ENCODE peak calls at places on chromosomes 2 and 18, in four cellular contexts. B, T, W and I are unnamed samples.

GRCh38 chr2:12720181-12720580 is 3.4 kb downstream of the TRIB2 start:
- DNase-seq in B (no peak), W (no peak), T (no peak), I (no peak)

GRCh38 chr18:36504928-36505327 is 207.4 kb downstream of the FHOD3 start:
- DNase-seq in B (no peak), W (no peak), T (no peak), I (no peak)

GRCh38 chr2:233423436-233423860 is 69.2 kb downstream of the DGKD start:
- DNase-seq in T (no peak), B (no peak), W (no peak), I (no peak)

GRCh38 chr2:10415048-10415447 is 33.1 kb downstream of the ODC1 start:
- DNase-seq in T (no peak), B (no peak), W (no peak), I (no peak)

GRCh38 chr2:221552282-221552681 is 19.8 kb downstream of the EPHA4 start:
- DNase-seq in W (no peak), B (no peak), T (no peak), I (peak)

GRCh38 chr2:86028763-86029381 is 76.8 kb downstream of the POLR1A start:
- DNase-seq in T (no peak), W (peak), B (no peak), I (no peak)

GRCh38 chr2:36352024-36352398 is 3.6 kb upstream of the CRIM1 start:
- DNase-seq in T (no peak), W (no peak), B (peak), I (no peak)

GRCh38 chr2:233419626-233420431 is 65.5 kb downstream of the DGKD start:
- DNase-seq in T (no peak), B (no peak), W (no peak), I (no peak)

GRCh38 chr2:99861376-99861760 is 281.0 kb downstream of the AFF3 start:
- DNase-seq in B (no peak), W (no peak), T (no peak), I (no peak)

GRCh38 chr2:188512456-188512855 is 220.8 kb downstream of the GULP1 start:
- DNase-seq in W (no peak), B (no peak), T (no peak), I (no peak)

DNA sequence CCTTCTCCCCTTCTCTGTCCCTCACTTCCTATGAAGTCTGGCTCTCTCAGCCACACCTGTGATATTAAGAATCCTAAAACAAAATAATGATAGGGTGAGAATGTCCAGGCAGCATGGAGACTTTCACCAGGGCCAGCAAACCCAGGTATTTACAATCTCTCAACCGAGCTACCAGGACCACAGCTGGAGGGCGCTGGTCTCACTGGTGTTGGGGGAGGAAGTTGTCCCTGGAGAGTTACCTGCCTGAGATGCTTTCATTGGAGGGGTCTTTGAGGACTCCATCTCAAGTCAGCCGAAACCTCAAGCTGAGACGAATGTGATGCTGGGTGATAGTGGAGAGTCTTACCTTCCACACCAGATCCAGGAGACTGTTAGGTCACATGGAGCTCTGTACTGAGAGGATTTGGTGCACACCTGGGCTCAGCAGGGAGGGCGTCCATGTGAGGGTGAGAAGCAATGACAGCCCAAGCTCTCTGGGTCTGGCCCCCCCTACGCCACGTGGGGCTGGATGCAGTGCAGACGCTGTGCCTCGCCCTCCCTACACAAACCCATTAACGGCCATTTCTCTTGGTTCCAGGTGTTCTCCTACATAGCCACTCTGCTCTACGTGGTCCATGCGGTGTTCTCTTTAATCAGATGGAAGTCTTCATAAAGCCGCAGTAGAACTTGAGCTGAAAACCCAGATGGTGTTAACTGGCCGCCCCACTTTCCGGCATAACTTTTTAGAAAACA is 27.5 kb downstream of the MAL start:
- DNase-seq in B (no peak), W (no peak), T (no peak), I (no peak)
- TF ChIP-seq CTCF in B (peak), W (no peak), T (no peak), I (no peak)

DNA sequence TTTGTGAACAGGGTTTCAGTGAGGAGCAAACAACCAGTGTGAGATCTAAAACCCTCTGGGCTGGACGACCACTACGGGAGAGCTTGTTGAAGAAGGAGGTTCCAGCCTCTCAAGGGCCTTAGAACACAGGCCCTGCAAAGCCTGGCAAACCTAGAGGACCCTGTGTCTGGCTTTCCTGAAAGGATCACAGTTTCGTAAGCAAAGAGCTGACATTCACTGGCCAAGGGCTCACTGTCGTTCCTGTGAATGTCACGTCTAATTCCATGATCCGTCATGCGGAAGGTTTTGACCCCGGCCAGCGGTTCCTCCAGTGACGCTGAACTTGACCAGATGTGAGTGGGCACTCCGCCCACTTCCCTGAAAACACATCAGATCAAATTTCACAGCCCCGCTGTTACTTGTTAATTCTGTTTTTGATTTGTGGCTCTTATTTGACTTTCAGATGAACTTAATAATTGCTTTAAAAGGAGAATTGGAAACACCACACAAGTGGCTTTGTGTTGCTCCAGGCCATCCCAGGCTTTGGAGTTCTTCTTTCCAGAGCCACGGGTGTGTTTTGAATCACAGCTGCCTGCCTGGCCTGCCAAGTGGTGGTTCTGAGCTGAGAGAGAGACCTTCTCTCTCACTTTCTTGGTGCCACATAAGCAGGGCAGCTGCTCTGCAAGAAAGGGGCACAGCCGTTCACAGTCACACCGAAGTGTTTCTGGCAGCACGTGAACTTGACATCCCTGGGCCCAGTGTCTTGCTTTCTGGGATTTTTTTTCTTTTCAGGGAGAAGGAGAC is 308.4 kb downstream of the NDUFA10 start:
- DNase-seq in B (peak), T (no peak), W (no peak), I (no peak)
- TF ChIP-seq CTCF in B (no peak), T (no peak), W (no peak), I (no peak)

DNA sequence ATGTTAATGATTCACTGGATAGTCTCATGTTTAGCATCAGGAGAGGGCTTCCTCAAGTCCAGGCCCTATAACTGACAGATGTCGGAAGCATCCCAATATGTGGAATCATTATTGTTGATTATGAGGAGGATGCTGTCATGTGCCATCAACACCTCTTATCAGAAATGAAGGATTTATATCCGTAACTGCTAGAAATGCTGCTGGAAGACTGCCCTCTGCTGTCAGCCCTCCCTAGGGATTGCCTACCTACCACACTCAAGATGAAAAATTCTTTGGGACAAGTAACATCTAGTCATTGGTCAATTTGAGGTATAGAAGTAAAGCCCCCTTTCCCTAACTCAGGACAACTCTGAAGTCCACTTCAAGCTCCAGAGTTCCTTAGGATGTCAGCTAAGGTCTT is 1166.5 kb upstream of the NXPH2 start:
- DNase-seq in B (peak), T (no peak), W (no peak), I (no peak)
- TF ChIP-seq CTCF in B (peak), T (peak), W (no peak), I (no peak)

DNA sequence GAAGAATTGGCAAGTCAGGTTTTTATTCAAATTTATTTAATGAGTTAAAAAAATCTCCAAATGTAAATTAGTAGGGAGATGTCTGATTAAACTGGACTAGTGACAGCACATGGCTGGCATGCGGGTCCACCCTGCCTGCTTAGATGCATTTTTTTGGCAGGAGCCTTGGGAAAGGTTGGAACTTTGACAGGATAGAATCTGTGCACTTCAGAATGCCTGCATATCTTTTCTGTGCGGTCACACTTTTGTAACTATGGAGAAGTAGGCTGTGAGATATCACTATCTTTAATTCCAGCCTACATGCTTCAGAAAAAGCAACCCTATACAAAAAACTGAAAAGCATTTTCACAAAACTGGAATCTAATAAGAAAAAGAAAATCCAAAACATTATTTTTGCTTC is 317.8 kb downstream of the MBD2 start:
- DNase-seq in B (no peak), W (no peak), T (no peak), I (no peak)
- TF ChIP-seq CTCF in B (no peak), W (no peak), T (no peak), I (no peak)

DNA sequence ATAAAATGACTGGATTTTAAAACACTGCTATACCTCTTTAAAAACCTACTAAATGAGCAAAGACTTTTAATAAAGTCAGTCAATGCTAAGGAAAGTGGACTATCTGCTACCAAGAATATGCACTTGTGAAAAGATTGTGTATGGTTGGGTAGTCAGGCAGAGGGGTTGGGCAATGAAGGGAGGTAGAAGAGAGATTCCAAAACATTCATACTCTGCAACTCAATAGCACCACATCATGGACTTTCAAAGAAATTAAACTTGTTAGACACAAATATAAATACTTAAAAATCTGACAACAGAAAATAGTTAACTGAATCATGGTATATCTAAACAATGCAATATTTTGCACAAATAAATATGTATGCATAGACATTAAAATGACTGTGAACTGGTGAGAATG is 139.9 kb upstream of the MAPRE2 start:
- DNase-seq in W (no peak), T (peak), B (no peak), I (no peak)
- TF ChIP-seq CTCF in W (peak), T (no peak), B (no peak), I (no peak)

GRCh38 chr2:120456867-120457266 is 110.9 kb downstream of the INHBB start:
- DNase-seq in W (no peak), B (peak), T (no peak), I (no peak)
- TF ChIP-seq CTCF in W (no peak), B (peak), T (no peak), I (no peak)

DNA sequence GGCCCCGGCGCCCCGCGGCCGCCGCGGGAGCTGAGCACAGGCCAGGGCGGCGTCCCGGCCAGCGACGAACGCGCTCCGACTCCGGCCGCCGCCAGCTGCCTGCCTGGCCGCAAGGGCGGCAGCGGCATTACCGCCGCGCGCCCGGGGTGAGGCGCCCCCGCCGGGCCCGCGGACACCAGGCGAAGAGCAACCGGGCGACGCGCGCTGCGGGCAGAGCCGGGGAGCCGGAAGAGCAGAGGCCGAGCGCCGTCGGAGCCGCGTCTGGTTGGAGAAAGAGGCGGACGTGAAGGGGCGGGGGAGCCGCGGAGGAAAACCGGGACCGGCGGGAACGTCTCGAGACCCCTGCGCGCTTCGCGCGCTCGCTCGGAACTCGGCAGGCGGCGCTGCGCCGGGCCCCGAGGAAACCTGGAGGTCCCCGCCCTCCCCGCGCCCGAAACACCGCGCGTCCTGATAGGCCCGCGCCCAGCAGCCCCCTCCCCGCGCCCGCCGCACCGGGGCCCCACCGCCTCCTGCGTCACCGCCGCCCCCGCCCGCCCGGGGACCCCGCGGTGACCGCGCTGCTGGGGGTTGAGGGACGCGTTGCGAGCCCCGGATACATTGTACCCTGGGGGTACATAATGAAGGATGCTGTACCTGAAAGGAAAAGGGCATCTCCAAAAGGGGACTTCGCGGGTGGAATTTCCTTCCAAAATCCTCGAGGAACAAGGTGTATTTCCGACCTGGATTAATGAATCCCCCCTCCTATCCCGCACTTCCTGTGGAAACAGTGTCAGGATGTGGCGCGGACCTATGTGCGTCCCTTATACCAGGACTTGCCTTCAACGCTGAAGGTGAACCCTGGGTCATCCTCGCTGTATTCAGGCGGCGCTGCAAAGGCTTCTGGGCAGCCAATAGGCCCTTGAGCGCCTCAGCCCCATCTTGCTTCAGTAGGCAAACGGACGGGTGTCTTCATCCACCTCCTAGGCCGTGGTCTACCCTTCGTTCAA is 1.0 kb upstream of the B4GALT6 start:
- DNase-seq in T (peak), B (peak), W (no peak), I (peak)
- TF ChIP-seq CTCF in T (peak), B (peak), W (peak), I (no peak)

GRCh38 chr2:6342273-6342920 is 523.3 kb downstream of the CMPK2 start:
- DNase-seq in B (no peak), T (no peak), W (no peak), I (no peak)

GRCh38 chr2:6341730-6342129 is 524.0 kb downstream of the CMPK2 start:
- DNase-seq in W (no peak), T (no peak), B (no peak), I (no peak)

GRCh38 chr2:6337123-6337830 is 528.4 kb downstream of the CMPK2 start:
- DNase-seq in W (no peak), T (no peak), B (no peak), I (no peak)

GRCh38 chr2:6343076-6343475 is 522.6 kb downstream of the CMPK2 start:
- DNase-seq in B (no peak), W (no peak), T (no peak), I (no peak)
- TF ChIP-seq CTCF in B (no peak), W (no peak), T (no peak), I (no peak)